ENCODE peak calls at places on chromosomes 7 and 10, in ten cellular contexts. X is endothelial cell, U is neural crest cell, E is HCT116, V is hepatocyte, I is mesothelial cell of epicardium, N is astrocyte, A is cardiac fibroblast, C is fibroblast of lung, Y is upper lobe of right lung. D is an unnamed sample.

GRCh38 chr10:42996588-42996987 is 80.3 kb upstream of the RET start:
- DNase-seq in X (no peak), U (no peak), E (no peak), V (no peak), I (no peak), N (no peak), A (no peak), C (no peak), Y (peak), D (no peak)

GRCh38 chr7:151080091-151080521 is 503 bp downstream of the FASTK start:
- DNase-seq in X (no peak), U (no peak), E (no peak), V (peak), I (no peak), N (no peak), A (no peak), C (peak), Y (no peak), D (no peak)

GRCh38 chr7:51950811-51951210 is 634.2 kb upstream of the COBL start:
- DNase-seq in X (no peak), U (no peak), E (no peak), V (no peak), I (no peak), N (peak), A (no peak), C (peak), Y (no peak), D (no peak)

GRCh38 chr7:138458576-138459234 is 1.4 kb upstream of the TRIM24 start:
- DNase-seq in X (no peak), U (no peak), E (no peak), V (no peak), I (no peak), N (no peak), A (no peak), C (no peak), Y (no peak), D (no peak)

GRCh38 chr10:83023647-83024046 is 1115.7 kb upstream of the GHITM start:
- DNase-seq in X (no peak), U (no peak), E (no peak), V (peak), I (no peak), N (no peak), A (no peak), C (no peak), Y (no peak), D (no peak)

GRCh38 chr10:113539789-113540188 is 13.1 kb upstream of the HABP2 start:
- DNase-seq in X (no peak), U (no peak), E (no peak), V (peak), I (no peak), N (peak), A (no peak), C (peak), Y (no peak), D (no peak)

GRCh38 chr10:114876169-114876568 is 54.6 kb downstream of the FHIP2A start:
- DNase-seq in X (no peak), U (no peak), E (no peak), V (no peak), I (no peak), N (no peak), A (no peak), C (no peak), Y (no peak), D (no peak)

GRCh38 chr10:26334932-26335573 is 103.1 kb upstream of the APBB1IP start:
- DNase-seq in X (peak), U (peak), E (peak), V (peak), I (peak), N (peak), A (peak), C (peak), Y (no peak), D (peak)

GRCh38 chr7:6320791-6321190 is 48.4 kb upstream of the CYTH3 start:
- DNase-seq in X (no peak), U (no peak), E (no peak), V (no peak), I (no peak), N (no peak), A (no peak), C (no peak), Y (no peak), D (no peak)

GRCh38 chr7:2024227-2024918 is 208.4 kb downstream of the MAD1L1 start:
- DNase-seq in X (no peak), U (no peak), E (no peak), V (no peak), I (no peak), N (peak), A (peak), C (peak), Y (peak), D (no peak)

GRCh38 chr7:48525726-48526374 is 354.6 kb downstream of the ABCA13 start:
- DNase-seq in X (no peak), U (no peak), E (no peak), V (no peak), I (no peak), N (no peak), A (no peak), C (no peak), Y (no peak), D (no peak)

GRCh38 chr10:48671914-48672595 is 12.6 kb upstream of the WDFY4 start:
- DNase-seq in X (no peak), U (no peak), E (no peak), V (no peak), I (no peak), N (no peak), A (no peak), C (no peak), Y (no peak), D (peak)

GRCh38 chr10:121771957-121772356 is 155.9 kb downstream of the ATE1 start:
- DNase-seq in X (no peak), U (no peak), E (no peak), V (peak), I (no peak), N (peak), A (peak), C (peak), Y (no peak), D (no peak)

GRCh38 chr7:97798036-97799019 is 66.4 kb downstream of the TAC1 start:
- DNase-seq in X (no peak), U (no peak), E (no peak), V (peak), I (no peak), N (no peak), A (no peak), C (no peak), Y (no peak), D (no peak)

GRCh38 chr7:71636329-71636728 is 504.4 kb downstream of the GALNT17 start:
- DNase-seq in X (no peak), U (no peak), E (no peak), V (peak), I (no peak), N (peak), A (no peak), C (peak), Y (no peak), D (no peak)

GRCh38 chr7:6286486-6286885 is 14.1 kb upstream of the CYTH3 start:
- DNase-seq in X (no peak), U (no peak), E (no peak), V (no peak), I (no peak), N (no peak), A (no peak), C (no peak), Y (no peak), D (no peak)

GRCh38 chr7:47771301-47771989 is 176.8 kb downstream of the PKD1L1 start:
- DNase-seq in X (no peak), U (no peak), E (no peak), V (no peak), I (no peak), N (peak), A (peak), C (peak), Y (no peak), D (no peak)

GRCh38 chr10:86953747-86954680 is 3.4 kb downstream of the MMRN2 start:
- DNase-seq in X (peak), U (peak), E (no peak), V (peak), I (peak), N (peak), A (peak), C (peak), Y (no peak), D (no peak)

GRCh38 chr10:12703813-12704212 is 297.7 kb downstream of the CCDC3 start:
- DNase-seq in X (no peak), U (no peak), E (no peak), V (no peak), I (no peak), N (peak), A (peak), C (peak), Y (no peak), D (no peak)

GRCh38 chr10:128469515-128469914 is 343.3 kb upstream of the MKI67 start:
- DNase-seq in X (no peak), U (no peak), E (no peak), V (no peak), I (no peak), N (no peak), A (no peak), C (no peak), Y (no peak), D (no peak)

GRCh38 chr10:125231116-125231812 is 70.9 kb upstream of the CTBP2 start:
- DNase-seq in X (no peak), U (no peak), E (peak), V (peak), I (peak), N (peak), A (peak), C (peak), Y (no peak), D (no peak)
- TF ChIP-seq CTCF in X (no peak), U (no peak), E (no peak), V (no peak), I (no peak), N (no peak), A (no peak), C (peak), Y (no peak), D (no peak)

DNA sequence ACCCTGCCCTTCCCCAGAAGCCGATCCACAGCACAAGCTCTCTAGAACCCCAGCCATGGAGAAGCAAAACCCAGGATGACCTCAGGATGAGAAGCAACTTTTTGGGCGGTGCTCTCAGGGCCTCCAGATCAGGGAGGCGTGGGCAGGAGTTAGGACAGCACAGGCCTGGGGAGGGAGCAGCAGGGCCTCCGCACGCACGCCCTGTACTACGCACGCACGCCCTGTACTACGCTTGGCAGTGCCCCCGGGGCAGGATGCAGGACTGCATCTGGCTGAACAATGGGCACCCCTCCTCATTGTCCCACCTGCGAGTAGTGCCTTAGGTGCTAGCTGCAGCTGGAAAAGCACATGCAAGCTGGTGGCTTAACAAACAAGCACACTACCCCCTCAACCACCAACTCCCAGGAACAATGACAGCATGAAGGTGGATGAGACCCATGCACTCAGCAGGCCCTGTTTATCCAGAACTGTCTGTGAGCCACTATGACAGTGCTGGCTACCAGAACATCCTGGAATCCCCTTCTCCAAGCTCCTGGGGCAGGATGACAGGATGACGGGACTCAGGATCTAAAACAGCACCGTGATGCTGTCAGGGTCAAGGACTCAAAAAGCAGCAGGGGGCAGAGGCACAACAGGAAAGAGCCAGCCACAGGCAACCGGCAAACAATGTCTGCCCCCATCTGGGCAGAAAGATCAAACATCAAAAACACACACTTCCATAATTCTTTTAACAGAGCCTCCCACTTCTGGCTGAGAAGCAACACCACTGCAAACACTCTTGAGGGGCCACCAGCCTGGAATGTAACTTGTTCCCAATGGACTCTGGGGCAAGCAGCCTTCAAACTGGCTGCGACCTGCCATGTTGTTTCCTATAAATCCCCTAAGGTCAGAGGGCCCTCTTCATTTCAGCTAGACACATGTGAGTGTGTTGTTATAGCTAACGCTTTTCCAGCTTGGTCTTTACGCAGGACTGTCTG is 11.7 kb downstream of the PODXL start:
- DNase-seq in X (peak), U (no peak), E (no peak), V (no peak), I (no peak), N (no peak), A (peak), C (peak), Y (no peak), D (peak)
- TF ChIP-seq CTCF in X (no peak), U (peak), E (peak), V (peak), I (no peak), N (no peak), A (peak), C (peak), Y (no peak), D (peak)

GRCh38 chr7:21690717-21691116 is 147.9 kb downstream of the DNAH11 start:
- DNase-seq in X (no peak), U (no peak), E (no peak), V (no peak), I (no peak), N (no peak), A (no peak), C (no peak), Y (no peak), D (no peak)
- TF ChIP-seq CTCF in X (no peak), U (no peak), E (no peak), V (peak), I (no peak), N (no peak), A (no peak), C (peak), Y (no peak), D (peak)

GRCh38 chr7:74066626-74067025 is 17.0 kb upstream of the LIMK1 start:
- DNase-seq in X (no peak), U (no peak), E (no peak), V (no peak), I (no peak), N (no peak), A (no peak), C (no peak), Y (no peak), D (no peak)

GRCh38 chr7:74063223-74063641 is 20.4 kb upstream of the LIMK1 start:
- DNase-seq in X (no peak), U (no peak), E (no peak), V (no peak), I (no peak), N (no peak), A (no peak), C (no peak), Y (no peak), D (no peak)

GRCh38 chr7:74064696-74065095 is 18.9 kb upstream of the LIMK1 start:
- DNase-seq in X (no peak), U (no peak), E (no peak), V (no peak), I (no peak), N (no peak), A (no peak), C (no peak), Y (no peak), D (no peak)

GRCh38 chr7:74061840-74062539 is 21.6 kb upstream of the LIMK1 start:
- DNase-seq in X (no peak), U (no peak), E (peak), V (peak), I (no peak), N (peak), A (peak), C (peak), Y (peak), D (peak)

DNA sequence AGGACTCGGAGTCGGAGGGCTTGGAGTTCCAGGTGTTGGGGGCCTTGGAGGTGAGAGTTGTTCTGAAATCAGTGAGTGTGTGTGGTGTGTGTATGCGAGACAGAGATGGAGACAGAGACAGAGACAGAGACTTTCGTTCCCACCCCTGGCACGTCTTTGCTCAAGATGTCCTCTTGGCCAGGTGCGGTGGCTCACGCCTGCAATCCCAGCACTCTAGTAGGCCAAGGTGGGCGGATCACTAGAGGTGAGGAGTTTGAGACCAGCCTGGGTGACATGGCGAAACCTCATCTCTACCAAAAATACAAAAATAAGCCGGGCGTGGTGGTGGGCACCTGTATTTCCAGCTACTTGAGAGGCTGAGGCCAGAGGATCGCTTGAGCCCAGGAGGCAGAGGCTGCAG is 20.0 kb upstream of the LIMK1 start:
- DNase-seq in X (no peak), U (no peak), E (no peak), V (no peak), I (no peak), N (no peak), A (no peak), C (no peak), Y (no peak), D (no peak)
- TF ChIP-seq CTCF in X (no peak), U (no peak), E (no peak), V (no peak), I (no peak), N (no peak), A (no peak), C (no peak), Y (no peak), D (no peak)

DNA sequence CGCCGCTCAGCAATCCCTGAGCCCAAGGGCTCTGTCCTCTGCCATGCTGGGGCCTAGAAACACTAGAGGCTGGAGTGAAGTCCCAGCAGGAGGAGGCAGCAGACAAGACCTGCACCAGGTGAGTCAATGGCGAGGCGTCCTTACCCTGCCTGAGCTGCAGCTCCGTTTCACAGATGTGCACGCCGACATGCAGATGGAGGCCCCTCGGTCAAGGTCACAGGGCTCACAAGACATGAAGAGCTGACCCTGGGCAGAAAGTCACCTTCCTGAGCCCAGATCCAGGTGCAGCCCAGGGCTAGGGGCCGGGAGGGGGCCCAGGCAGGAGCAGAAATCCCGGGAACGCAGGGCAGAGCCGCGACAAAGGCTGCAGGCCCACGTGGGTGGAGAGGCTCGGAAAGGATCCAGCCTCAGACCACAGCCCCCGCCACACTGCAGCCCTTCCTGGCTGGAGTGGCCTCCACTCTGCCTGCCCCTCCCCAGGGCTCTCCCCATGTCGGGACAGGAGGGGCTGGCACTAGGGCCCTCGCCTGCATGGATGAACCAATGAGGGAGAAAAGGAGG is 23.8 kb downstream of the PDGFA start:
- DNase-seq in X (no peak), U (no peak), E (no peak), V (no peak), I (no peak), N (no peak), A (no peak), C (no peak), Y (peak), D (no peak)
- TF ChIP-seq CTCF in X (no peak), U (no peak), E (no peak), V (no peak), I (no peak), N (no peak), A (no peak), C (no peak), Y (no peak), D (no peak)

GRCh38 chr10:11181996-11182395 is 164.3 kb downstream of the CELF2 start:
- DNase-seq in X (no peak), U (no peak), E (no peak), V (no peak), I (no peak), N (peak), A (no peak), C (peak), Y (no peak), D (no peak)

GRCh38 chr10:11184093-11184492 is 166.4 kb downstream of the CELF2 start:
- DNase-seq in X (no peak), U (no peak), E (no peak), V (no peak), I (no peak), N (no peak), A (no peak), C (no peak), Y (no peak), D (no peak)

GRCh38 chr10:11180228-11180627 is 162.6 kb downstream of the CELF2 start:
- DNase-seq in X (no peak), U (no peak), E (no peak), V (no peak), I (no peak), N (no peak), A (no peak), C (no peak), Y (peak), D (no peak)

GRCh38 chr10:11186330-11186729 is 168.7 kb downstream of the CELF2 start:
- DNase-seq in X (no peak), U (no peak), E (no peak), V (no peak), I (no peak), N (no peak), A (no peak), C (no peak), Y (no peak), D (no peak)

DNA sequence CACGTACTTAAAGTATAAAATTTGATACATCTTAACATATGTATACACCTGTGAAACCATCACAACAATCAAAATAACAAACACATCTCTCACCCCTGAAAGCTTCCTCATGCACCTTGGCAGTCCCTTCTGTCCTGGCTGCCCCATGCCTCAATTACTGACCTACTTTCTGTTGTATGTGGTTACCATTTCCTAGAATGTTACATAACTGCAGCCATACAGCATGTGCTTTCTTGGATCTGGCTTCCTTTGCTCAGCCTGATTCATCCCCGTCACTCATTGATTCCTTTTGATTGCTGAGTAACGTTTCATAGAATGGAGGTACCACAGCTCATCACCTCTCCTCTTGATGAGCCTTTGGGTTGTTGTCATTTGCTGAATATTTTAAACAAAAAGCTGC is 165.3 kb downstream of the CELF2 start:
- DNase-seq in X (no peak), U (no peak), E (no peak), V (no peak), I (no peak), N (no peak), A (no peak), C (no peak), Y (no peak), D (no peak)
- TF ChIP-seq CTCF in X (no peak), U (no peak), E (no peak), V (no peak), I (no peak), N (no peak), A (no peak), C (no peak), Y (no peak), D (no peak)

DNA sequence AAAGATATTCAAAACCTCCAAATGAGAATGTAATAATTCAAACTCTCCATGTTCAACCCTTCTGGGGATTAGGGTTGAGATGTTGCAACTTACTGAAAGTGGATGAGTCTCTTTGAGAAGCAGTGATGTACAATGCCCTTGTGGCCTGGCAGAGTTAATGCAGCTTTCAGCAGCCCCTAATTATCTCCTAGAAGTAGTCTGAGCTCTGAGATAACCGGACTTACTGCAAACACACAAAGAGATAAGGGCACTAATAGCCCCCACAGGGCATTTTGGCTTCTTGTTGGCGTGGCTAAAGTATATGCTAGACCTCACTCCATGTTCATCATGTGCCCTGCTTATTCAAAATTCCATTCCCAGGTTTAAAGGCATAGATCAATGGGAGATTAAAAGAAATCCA is 404.7 kb downstream of the NEBL start:
- DNase-seq in X (no peak), U (no peak), E (no peak), V (peak), I (no peak), N (no peak), A (no peak), C (no peak), Y (no peak), D (no peak)
- TF ChIP-seq CTCF in X (peak), U (peak), E (no peak), V (peak), I (no peak), N (no peak), A (no peak), C (peak), Y (no peak), D (no peak)

D was measured in GM13977.